ENCODE peak calls at places on chromosome 22, in eight cellular contexts. G, F, U, L, T, S, Q and B are unnamed samples.

GRCh38 chr22:47014636-47014930 is 252.1 kb downstream of the TBC1D22A start:
- DNase-seq in G (no peak), F (no peak), U (no peak), L (no peak), T (no peak), S (no peak), Q (no peak), B (no peak)

GRCh38 chr22:20392983-20393704 is 807 bp upstream of the ZNF74 start:
- DNase-seq in G (no peak), F (no peak), U (no peak), L (no peak), T (no peak), S (no peak), Q (no peak), B (no peak)

GRCh38 chr22:23153994-23154393 is 8.7 kb downstream of the RAB36 start:
- DNase-seq in G (no peak), F (no peak), U (no peak), L (no peak), T (no peak), S (no peak), Q (no peak), B (no peak)

GRCh38 chr22:48423481-48423901 is 1404.2 kb downstream of the BRD1 start:
- DNase-seq in G (no peak), F (no peak), U (no peak), L (no peak), T (no peak), S (no peak), Q (no peak), B (no peak)

GRCh38 chr22:32583074-32583677 is 108.6 kb downstream of the FBXO7 start:
- DNase-seq in G (no peak), F (no peak), U (no peak), L (no peak), T (no peak), S (no peak), Q (no peak), B (no peak)

GRCh38 chr22:23385301-23386244 is 194.5 kb downstream of the IGLL1 start:
- DNase-seq in G (peak; percentile 75), F (peak; percentile 82), U (peak; percentile 90), L (peak; percentile 85), T (peak; percentile 85), S (peak; percentile 90), Q (peak; percentile 73), B (peak; percentile 66)

GRCh38 chr22:35312198-35313059 is 12.7 kb downstream of the TOM1 start:
- DNase-seq in G (no peak), F (no peak), U (no peak), L (peak; percentile 63), T (no peak), S (peak; percentile 24), Q (no peak), B (no peak)

GRCh38 chr22:22918297-22918965 is 30.8 kb downstream of the IGLL5 start:
- DNase-seq in G (no peak), F (no peak), U (no peak), L (no peak), T (no peak), S (no peak), Q (no peak), B (no peak)

GRCh38 chr22:19419464-19420178 is 11.9 kb downstream of the HIRA start:
- DNase-seq in G (peak; percentile 89), F (no peak), U (no peak), L (no peak), T (no peak), S (peak; percentile 14), Q (no peak), B (no peak)

GRCh38 chr22:46450931-46451660 is 86.3 kb downstream of the CELSR1 start:
- DNase-seq in G (no peak), F (peak; percentile 41), U (no peak), L (no peak), T (no peak), S (no peak), Q (no peak), B (no peak)

GRCh38 chr22:46537221-46537945 is at the start of gene CELSR1:
- DNase-seq in G (no peak), F (peak; percentile 79), U (peak; percentile 68), L (no peak), T (no peak), S (peak; percentile 28), Q (no peak), B (no peak)

GRCh38 chr22:30309981-30310672 is 16.6 kb downstream of the TBC1D10A start:
- DNase-seq in G (peak; percentile 48), F (peak; percentile 77), U (peak; percentile 55), L (no peak), T (no peak), S (peak; percentile 73), Q (peak; percentile 44), B (no peak)

GRCh38 chr22:49007013-49007653 is 820.5 kb downstream of the BRD1 start:
- DNase-seq in G (no peak), F (no peak), U (no peak), L (no peak), T (no peak), S (no peak), Q (no peak), B (no peak)

GRCh38 chr22:30246962-30247376 is 410 bp upstream of the LIF start:
- DNase-seq in G (no peak), F (no peak), U (peak; percentile 88), L (no peak), T (no peak), S (no peak), Q (no peak), B (no peak)

GRCh38 chr22:49543876-49544275 is 283.8 kb downstream of the BRD1 start:
- DNase-seq in G (no peak), F (no peak), U (no peak), L (no peak), T (no peak), S (no peak), Q (no peak), B (no peak)

GRCh38 chr22:38953577-38954413 is 3.6 kb upstream of the APOBEC3A start:
- DNase-seq in G (no peak), F (no peak), U (peak; percentile 38), L (no peak), T (no peak), S (no peak), Q (no peak), B (no peak)

GRCh38 chr22:49768077-49768476 is 59.6 kb downstream of the BRD1 start:
- DNase-seq in G (no peak), F (no peak), U (peak; percentile 21), L (no peak), T (peak; percentile 4), S (no peak), Q (no peak), B (no peak)

GRCh38 chr22:19761500-19762314 is 1.1 kb downstream of the TBX1 start:
- DNase-seq in G (no peak), F (no peak), U (no peak), L (no peak), T (no peak), S (no peak), Q (no peak), B (no peak)

GRCh38 chr22:28123989-28124766 is 205.1 kb upstream of the PITPNB start:
- DNase-seq in G (no peak), F (no peak), U (no peak), L (no peak), T (no peak), S (no peak), Q (no peak), B (no peak)

GRCh38 chr22:33335611-33336279 is 277.6 kb upstream of the SYN3 start:
- DNase-seq in G (no peak), F (no peak), U (peak; percentile 51), L (no peak), T (no peak), S (no peak), Q (no peak), B (no peak)

GRCh38 chr22:46407748-46408147 is 72.2 kb downstream of the TRMU start:
- DNase-seq in G (no peak), F (no peak), U (no peak), L (no peak), T (no peak), S (no peak), Q (no peak), B (no peak)

GRCh38 chr22:43228330-43228729 is 41.4 kb upstream of the TTLL12 start:
- DNase-seq in G (peak; percentile 36), F (no peak), U (no peak), L (no peak), T (peak; percentile 81), S (peak; percentile 61), Q (no peak), B (no peak)
- TF ChIP-seq CTCF in G (peak; percentile 74), F (no peak), U (no peak), L (no peak), T (peak; percentile 79), S (peak; percentile 70), Q (no peak), B (peak; percentile 29)

GRCh38 chr22:29207231-29207550 is 1.5 kb downstream of the EMID1 start:
- DNase-seq in G (no peak), F (no peak), U (no peak), L (no peak), T (no peak), S (no peak), Q (no peak), B (no peak)
- H3K4me3 ChIP-seq in G (no peak overlapping the region), F (no peak overlapping the region), U (no peak overlapping the region), L (no peak overlapping the region), T (no peak overlapping the region), S (no peak overlapping the region), Q (no peak overlapping the region), B (no peak overlapping the region)

GRCh38 chr22:43110444-43110926 is at the start of gene BIK:
- DNase-seq in G (peak; percentile 94), F (peak; percentile 41), U (peak; percentile 78), L (no peak), T (peak; percentile 71), S (no peak), Q (no peak), B (no peak)
- TF ChIP-seq CTCF in G (peak; percentile 75), F (peak; percentile 18), U (no peak), L (no peak), T (peak; percentile 51), S (no peak), Q (no peak), B (peak; percentile 40)

GRCh38 chr22:24496661-24497060 is 1.5 kb downstream of the UPB1 start:
- DNase-seq in G (no peak), F (no peak), U (no peak), L (no peak), T (no peak), S (no peak), Q (no peak), B (no peak)

GRCh38 chr22:24494182-24494534 is 974 bp upstream of the UPB1 start:
- DNase-seq in G (no peak), F (no peak), U (no peak), L (no peak), T (no peak), S (no peak), Q (no peak), B (no peak)

GRCh38 chr22:24494535-24495364 is at the start of gene UPB1:
- DNase-seq in G (no peak), F (no peak), U (no peak), L (no peak), T (no peak), S (no peak), Q (no peak), B (no peak)

GRCh38 chr22:24496234-24496633 is 1.1 kb downstream of the UPB1 start:
- DNase-seq in G (no peak), F (no peak), U (no peak), L (no peak), T (no peak), S (no peak), Q (no peak), B (no peak)

DNA sequence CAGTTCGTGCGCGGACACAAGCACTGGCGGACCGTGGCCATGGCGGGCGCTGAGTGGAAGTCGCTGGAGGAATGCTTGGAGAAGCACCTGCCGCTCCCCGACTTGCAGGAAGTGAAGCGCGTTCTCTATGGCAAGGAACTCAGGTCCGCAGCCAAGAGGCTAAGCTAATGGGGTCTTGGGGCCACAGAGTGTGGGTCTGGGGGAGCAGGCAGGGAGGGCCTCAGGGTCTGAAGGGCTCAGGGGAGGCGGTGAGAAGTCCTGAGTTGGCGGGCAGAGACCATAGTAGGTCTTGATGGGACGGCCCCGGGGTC is 188 bp downstream of the UPB1 start:
- DNase-seq in G (no peak), F (no peak), U (no peak), L (no peak), T (no peak), S (no peak), Q (no peak), B (no peak)
- H3K4me3 ChIP-seq in G (no peak overlapping the region), F (no peak overlapping the region), U (no peak overlapping the region), L (no peak overlapping the region), T (no peak overlapping the region), S (no peak overlapping the region), Q (no peak overlapping the region), B (no peak overlapping the region)